ENCODE peak calls at places on chromosomes 5 and 9, in seven cellular contexts. X is lower lobe of right lung, K is HepG2, N is SJSA1, Z is uterus, T is aorta, W is heart left ventricle. J is an unnamed sample. For H3K4me1 and H3K27me3, the result is how much of the 10 kb centered on the place peaks cover.

GRCh38 chr9:137606005-137606601 is 617 bp downstream of the ARRDC1 start:
- DNase-seq in T (peak), K (no peak), N (no peak), W (peak), X (peak), Z (no peak), J (peak)

GRCh38 chr5:82176115-82176514 is 102.0 kb downstream of the RPS23 start:
- DNase-seq in T (no peak), K (no peak), Z (no peak), N (no peak), W (no peak), X (no peak), J (no peak)

GRCh38 chr9:114174876-114175771 is 19.8 kb downstream of the COL27A1 start:
- DNase-seq in W (no peak), Z (peak), N (peak), T (peak), X (no peak), K (peak), J (peak)

GRCh38 chr9:93302586-93303257 is 118.8 kb downstream of the WNK2 start:
- DNase-seq in W (peak), N (peak), K (peak), Z (peak), X (peak), T (peak), J (peak)

GRCh38 chr5:131379723-131380122 is 115.9 kb downstream of the CDC42SE2 start:
- DNase-seq in X (no peak), W (no peak), K (peak), N (peak), Z (no peak), T (no peak), J (peak)

GRCh38 chr5:141734501-141735231 is 52.6 kb upstream of the ARAP3 start:
- DNase-seq in T (peak), K (no peak), W (no peak), X (no peak), Z (no peak), N (peak), J (peak)

GRCh38 chr5:174729075-174729680 is 4.8 kb downstream of the MSX2 start:
- DNase-seq in X (no peak), W (no peak), K (no peak), Z (no peak), N (no peak), T (no peak), J (no peak)

GRCh38 chr5:68214472-68215207 is 916 bp upstream of the PIK3R1 start:
- DNase-seq in T (no peak), K (no peak), N (no peak), Z (peak), W (no peak), X (no peak), J (no peak)

GRCh38 chr9:110820378-110820777 is 151.8 kb downstream of the MUSK start:
- DNase-seq in X (no peak), T (no peak), W (no peak), Z (no peak), K (no peak), N (no peak), J (no peak)

GRCh38 chr9:5326893-5327548 is 12.7 kb downstream of the RLN1 start:
- DNase-seq in Z (no peak), K (peak), T (no peak), W (no peak), N (no peak), X (peak), J (peak)

GRCh38 chr9:98083566-98084135 is 27.1 kb downstream of the NANS start:
- DNase-seq in K (no peak), Z (no peak), X (no peak), T (no peak), N (no peak), W (no peak), J (no peak)

GRCh38 chr5:43804041-43804440 is 201.1 kb downstream of the NNT start:
- DNase-seq in K (no peak), W (no peak), X (no peak), Z (no peak), T (no peak), N (no peak), J (no peak)

GRCh38 chr5:146494656-146495055 is 21.3 kb downstream of the GPR151 start:
- DNase-seq in N (no peak), X (no peak), W (no peak), Z (no peak), K (no peak), T (no peak), J (no peak)

DNA sequence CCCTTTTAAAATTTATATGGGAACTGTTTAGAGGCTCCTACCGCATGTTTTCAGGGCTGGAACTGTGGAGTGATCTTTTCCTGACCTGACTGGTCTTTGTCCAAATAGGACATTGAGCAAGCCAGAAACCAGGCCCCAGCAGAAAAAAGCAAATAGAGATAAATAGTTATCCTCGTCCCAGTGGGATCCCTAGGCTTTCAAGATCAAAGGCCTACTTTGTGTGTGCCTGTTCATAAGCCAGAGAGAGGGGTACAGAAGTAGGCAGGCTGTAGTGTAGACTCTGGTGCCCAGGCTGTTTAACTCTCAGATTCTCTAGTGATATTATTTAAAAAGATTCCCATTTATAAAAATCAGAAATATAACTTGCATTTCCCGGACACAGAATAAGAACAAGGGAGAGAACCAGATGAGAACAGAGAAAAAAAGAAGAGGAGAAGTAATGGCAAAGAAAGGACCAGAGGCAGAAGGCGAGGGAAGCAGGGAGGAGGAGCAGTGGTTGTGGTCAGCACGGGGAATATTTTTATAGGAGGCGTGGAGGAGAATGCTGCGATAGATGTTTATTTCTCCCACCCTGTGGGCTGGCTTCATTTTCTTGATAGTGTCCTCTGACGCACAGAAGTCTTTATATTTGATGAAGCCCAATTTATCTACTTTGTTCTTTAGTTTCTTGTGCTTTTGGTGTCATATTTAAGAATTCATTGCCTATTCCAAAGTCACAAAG is 101.2 kb downstream of the AOPEP start:
- DNase-seq in T (no peak), W (no peak), X (no peak), Z (peak), N (no peak), K (peak), J (no peak)
- H3K4me1 ChIP-seq in T (under half), W (under half), X (under half), Z (under half), N (under half), K (under half), J (under half)

GRCh38 chr9:37342895-37343294 is 79.6 kb upstream of the GRHPR start:
- DNase-seq in W (no peak), X (no peak), Z (no peak), N (no peak), K (no peak), T (no peak), J (no peak)
- H3K4me3 ChIP-seq in W (no peak), X (no peak), Z (no peak), N (no peak), K (no peak), T (no peak), J (no peak)

GRCh38 chr9:133000842-133001241 is 22.3 kb downstream of the GFI1B start:
- DNase-seq in X (no peak), K (no peak), Z (no peak), T (no peak), W (no peak), N (no peak), J (no peak)
- H3K27me3 ChIP-seq in X (half or more), K (half or more), Z (under half), T (under half), W (half or more), N (under half), J (under half)

DNA sequence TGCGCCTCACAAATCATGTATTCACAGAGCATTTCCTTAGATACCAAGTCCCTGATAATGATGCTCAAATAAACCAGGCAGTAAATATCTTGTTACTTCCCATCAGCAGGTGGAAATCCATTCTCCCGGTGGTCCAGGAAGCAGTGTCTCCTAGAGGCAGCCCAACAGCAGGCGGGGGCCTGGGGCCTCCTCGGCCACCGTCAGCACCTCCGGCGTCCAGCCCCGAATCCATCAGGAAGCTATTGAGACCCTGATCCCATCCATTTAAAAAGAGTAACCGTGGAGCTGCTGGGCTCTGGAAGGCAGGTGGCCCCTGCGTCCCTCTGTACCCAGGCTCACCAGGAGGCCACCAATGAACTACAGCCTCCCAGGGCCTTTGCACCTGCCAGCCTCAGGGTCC is 54.0 kb downstream of the VAV2 start:
- DNase-seq in W (no peak), N (no peak), T (no peak), X (no peak), Z (no peak), K (no peak), J (no peak)
- H3K4me1 ChIP-seq in W (under half), N (under half), T (under half), X (under half), Z (under half), K (under half), J (under half)

GRCh38 chr9:127123239-127123935 is 952 bp upstream of the ANGPTL2 start:
- DNase-seq in N (no peak), W (no peak), K (no peak), X (no peak), T (no peak), Z (peak), J (peak)

GRCh38 chr9:127121628-127122175 is 733 bp downstream of the ANGPTL2 start:
- DNase-seq in N (no peak), T (no peak), W (no peak), X (no peak), K (no peak), Z (peak), J (no peak)

GRCh38 chr9:127124091-127124490 is 1.7 kb upstream of the ANGPTL2 start:
- DNase-seq in X (no peak), Z (no peak), T (no peak), K (no peak), W (no peak), N (no peak), J (no peak)

GRCh38 chr9:127124792-127125191 is 2.4 kb upstream of the ANGPTL2 start:
- DNase-seq in X (no peak), T (no peak), N (no peak), W (no peak), Z (no peak), K (no peak), J (no peak)

GRCh38 chr9:127122176-127123151 is at the start of gene ANGPTL2:
- DNase-seq in Z (peak), K (peak), T (peak), X (peak), N (peak), W (peak), J (peak)
- H3K4me3 ChIP-seq in Z (peak), K (peak), T (peak), X (peak), N (peak), W (peak), J (no peak)

GRCh38 chr9:124768275-124768674 is 2.8 kb downstream of the NR6A1 start:
- DNase-seq in Z (no peak), N (no peak), W (no peak), K (no peak), T (no peak), X (no peak), J (no peak)
- H3K27me3 ChIP-seq in Z (under half), N (under half), W (under half), K (under half), T (under half), X (half or more), J (under half)

GRCh38 chr9:130857864-130858730 is 23.0 kb downstream of the ABL1 start:
- DNase-seq in N (peak), Z (peak), K (no peak), T (peak), X (no peak), W (no peak), J (no peak)
- H3K4me1 ChIP-seq in N (half or more), Z (under half), K (under half), T (under half), X (under half), W (under half), J (under half)

DNA sequence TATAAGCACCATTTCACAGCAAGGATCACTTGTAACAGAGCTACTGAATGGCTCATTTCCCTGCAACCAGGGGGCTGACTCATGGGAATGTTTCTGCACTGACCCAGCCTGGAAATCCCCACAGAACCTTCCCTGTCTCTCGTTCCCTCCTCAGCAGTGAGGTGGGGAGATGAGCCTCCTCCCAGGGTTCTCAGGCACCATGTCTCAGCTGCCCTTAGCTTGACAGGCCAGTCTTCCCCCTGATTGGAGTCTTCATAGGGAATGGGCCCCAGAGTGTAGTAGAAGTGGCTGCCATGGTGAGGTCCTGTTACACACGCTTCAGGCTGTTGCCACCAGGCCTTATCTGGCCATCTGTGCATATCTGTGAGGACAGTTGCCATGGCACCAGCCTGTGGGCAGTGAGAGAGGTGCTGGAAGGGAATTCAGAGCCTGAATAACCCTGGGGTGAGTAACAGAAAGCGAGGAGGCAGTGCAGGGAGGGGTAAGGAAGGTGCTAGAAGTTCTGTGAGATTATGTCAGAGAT is 324.4 kb downstream of the ENC1 start:
- DNase-seq in W (no peak), X (no peak), T (peak), K (peak), N (peak), Z (peak), J (no peak)
- H3K4me3 ChIP-seq in W (no peak), X (no peak), T (no peak), K (no peak), N (no peak), Z (no peak), J (no peak)